ENCODE peak calls at places on chromosomes 16 and 17, in four cellular contexts. N is GM20000, H is iPS-NIHi11, A is skeletal muscle cell. F is an unnamed sample.

GRCh38 chr17:81738801-81739393 is 26.8 kb downstream of the SLC25A10 start:
- DNase-seq in N (no peak), H (no peak), A (no peak), F (no peak)

GRCh38 chr16:11016993-11017392 is 72.6 kb downstream of the CLEC16A start:
- DNase-seq in N (no peak), H (no peak), A (no peak), F (no peak)

GRCh38 chr16:684961-685696 is 995 bp upstream of the JMJD8 start:
- DNase-seq in N (no peak), H (no peak), A (no peak), F (no peak)

GRCh38 chr17:8670486-8670885 is 40.0 kb upstream of the MYH10 start:
- DNase-seq in N (no peak), H (no peak), A (no peak), F (no peak)

GRCh38 chr17:79065105-79065670 is 9.4 kb upstream of the ENGASE start:
- DNase-seq in N (peak; percentile 28), H (peak; percentile 63), A (no peak), F (peak; percentile 60)

GRCh38 chr16:4082474-4083044 is 33.7 kb downstream of the ADCY9 start:
- DNase-seq in N (no peak), H (no peak), A (no peak), F (no peak)

GRCh38 chr17:39752241-39752831 is 14.6 kb downstream of the GRB7 start:
- DNase-seq in N (peak; percentile 13), H (peak; percentile 36), A (no peak), F (no peak)

GRCh38 chr17:55458977-55459376 is 37.3 kb upstream of the MMD start:
- DNase-seq in N (no peak), H (no peak), A (no peak), F (no peak)

GRCh38 chr17:16425202-16425601 is 9.8 kb downstream of the TRPV2 start:
- DNase-seq in N (no peak), H (no peak), A (no peak), F (no peak)

GRCh38 chr17:74126179-74126900 is 77.1 kb upstream of the RPL38 start:
- DNase-seq in N (no peak), H (no peak), A (no peak), F (no peak)

GRCh38 chr17:27315322-27315721 is 21.4 kb downstream of the WSB1 start:
- DNase-seq in N (no peak), H (peak; percentile 30), A (peak; percentile 60), F (no peak)

GRCh38 chr17:60421273-60422161 is 772 bp upstream of the CHCT1 start:
- DNase-seq in N (peak; percentile 88), H (peak; percentile 92), A (no peak), F (peak; percentile 63)

GRCh38 chr17:40309031-40309937 is at the start of gene RARA:
- DNase-seq in N (peak; percentile 74), H (peak; percentile 77), A (no peak), F (no peak)

GRCh38 chr17:58315750-58316149 is 12.8 kb downstream of the TSPOAP1 start:
- DNase-seq in N (no peak), H (no peak), A (no peak), F (no peak)

GRCh38 chr17:17161121-17161520 is 45.0 kb downstream of the PLD6 start:
- DNase-seq in N (no peak), H (no peak), A (no peak), F (no peak)

GRCh38 chr17:16477255-16477654 is 14.7 kb downstream of the LRRC75A start:
- DNase-seq in N (no peak), H (peak; percentile 51), A (peak; percentile 48), F (no peak)

GRCh38 chr17:63290784-63291183 is 155.3 kb downstream of the CYB561 start:
- DNase-seq in N (no peak), H (no peak), A (no peak), F (no peak)

GRCh38 chr17:64505320-64506200 is 529 bp downstream of the DDX5 start:
- DNase-seq in N (peak; percentile 83), H (peak; percentile 81), A (peak; percentile 69), F (peak; percentile 87)

GRCh38 chr16:84085774-84086173 is 31.0 kb downstream of the MBTPS1 start:
- DNase-seq in N (peak; percentile 23), H (no peak), A (no peak), F (no peak)

GRCh38 chr16:80680046-80680445 is 124.4 kb downstream of the CDYL2 start:
- DNase-seq in N (no peak), H (no peak), A (no peak), F (no peak)

GRCh38 chr17:77495575-77495974 is 354.8 kb downstream of the SEC14L1 start:
- DNase-seq in N (no peak), H (no peak), A (no peak), F (no peak)

GRCh38 chr17:43044024-43044423 is 19.0 kb downstream of the RND2 start:
- DNase-seq in N (no peak), H (no peak), A (no peak), F (no peak)

GRCh38 chr17:56109811-56110210 is 43.5 kb upstream of the ANKFN1 start:
- DNase-seq in N (no peak), H (no peak), A (no peak), F (no peak)

GRCh38 chr16:53893731-53894435 is 189.9 kb downstream of the FTO start:
- DNase-seq in N (no peak), H (no peak), A (peak; percentile 63), F (no peak)

GRCh38 chr17:43572368-43572980 is 26.3 kb upstream of the ETV4 start:
- DNase-seq in N (no peak), H (no peak), A (no peak), F (no peak)

GRCh38 chr17:47280072-47280811 is 26.6 kb downstream of the ITGB3 start:
- DNase-seq in N (no peak), H (no peak), A (no peak), F (no peak)

GRCh38 chr16:84442416-84443145 is 61.9 kb downstream of the MEAK7 start:
- DNase-seq in N (no peak), H (no peak), A (no peak), F (no peak)

GRCh38 chr16:82776466-82777146 is 149.8 kb downstream of the CDH13 start:
- DNase-seq in N (no peak), H (no peak), A (no peak), F (no peak)

GRCh38 chr17:6259899-6260298 is 175.0 kb downstream of the AIPL1 start:
- DNase-seq in N (no peak), H (no peak), A (no peak), F (no peak)

GRCh38 chr17:7191571-7192270 is 12.6 kb upstream of the ASGR1 start:
- DNase-seq in N (no peak), H (peak; percentile 92), A (no peak), F (no peak)

GRCh38 chr17:65049085-65049756 is 7.3 kb downstream of the GNA13 start:
- DNase-seq in N (no peak), H (no peak), A (no peak), F (no peak)

GRCh38 chr16:80029706-80030481 is 429.4 kb upstream of the MAF start:
- DNase-seq in N (no peak), H (no peak), A (no peak), F (no peak)

F was measured in CD4-positive, alpha-beta T cell.